ENCODE peak calls at places on chromosome X, in eight cellular contexts. E is stimulated activated naive B cell treated with anti-CD40 and anti-IgM and Interleukin-4, amounts not matched to agents 10 μg/mL and 1 μg/mL and 100 μg/mL, for 72 hours; P is aorta; A is upper lobe of right lung; Q is activated CD8-positive, alpha-beta T cell treated with anti-CD3 and anti-CD28 coated beads, Interleukin-2, amount 10 ng/mL, durations not matched to agents 7 days and 5 days; S is activated naive CD8-positive, alpha-beta T cell treated with anti-CD3 and anti-CD28 coated beads, Interleukin-2, amount 50 U/mL, for 24 hours; C is T-helper 17 cell; R is stimulated activated naive CD8-positive, alpha-beta T cell treated with anti-CD3 and anti-CD28 coated beads, Interleukin-15, amount 100 ng/mL, for 72 hours. U is an unnamed sample.

GRCh38 chrX:140672840-140673731 is 36.5 kb upstream of the LINC00632 start:
- ATAC-seq in E (no peak), P (no peak), A (no peak), Q (no peak), S (no peak), C (no peak), R (no peak), U (no peak)

GRCh38 chrX:11103006-11103405 is 8.1 kb upstream of the HCCS start:
- ATAC-seq in E (no peak), P (no peak), A (no peak), Q (no peak), S (no peak), C (no peak), R (peak; percentile 59), U (no peak)

GRCh38 chrX:153530411-153531145 is 13.1 kb downstream of the ATP2B3 start:
- ATAC-seq in E (no peak), P (no peak), A (no peak), Q (no peak), S (no peak), C (no peak), R (no peak), U (no peak)

GRCh38 chrX:108456971-108457477 is 17.4 kb downstream of the COL4A5 start:
- ATAC-seq in E (no peak), P (no peak), A (no peak), Q (no peak), S (no peak), C (no peak), R (no peak), U (no peak)

GRCh38 chrX:64842492-64842891 is 133.8 kb downstream of the ZC4H2 start:
- ATAC-seq in E (peak; percentile 93), P (no peak), A (no peak), Q (peak; percentile 75), S (peak; percentile 59), C (no peak), R (peak; percentile 76), U (peak; percentile 89)

GRCh38 chrX:32448320-32448719 is 763.0 kb downstream of the DMD start:
- ATAC-seq in E (peak; percentile 98), P (peak; percentile 48), A (peak; percentile 63), Q (peak; percentile 74), S (peak; percentile 76), C (peak; percentile 72), R (peak; percentile 83), U (peak; percentile 92)

GRCh38 chrX:48736303-48736702 is 25.2 kb upstream of the GLOD5 start:
- ATAC-seq in E (no peak), P (no peak), A (no peak), Q (no peak), S (no peak), C (no peak), R (peak; percentile 22), U (no peak)

GRCh38 chrX:40273356-40274050 is 175.7 kb upstream of the BCOR start:
- ATAC-seq in E (peak; percentile 27), P (peak; percentile 38), A (peak; percentile 81), Q (no peak), S (no peak), C (no peak), R (no peak), U (no peak)

GRCh38 chrX:69262036-69262905 is 97.0 kb upstream of the PJA1 start:
- ATAC-seq in E (no peak), P (no peak), A (peak; percentile 75), Q (no peak), S (no peak), C (no peak), R (no peak), U (no peak)

GRCh38 chrX:12946838-12947544 is 27.9 kb upstream of the TMSB4X start:
- ATAC-seq in E (peak; percentile 34), P (peak; percentile 89), A (peak; percentile 95), Q (peak; percentile 23), S (peak; percentile 22), C (peak; percentile 29), R (peak; percentile 35), U (peak; percentile 46)

GRCh38 chrX:133482345-133483041 is 67.2 kb upstream of the GPC4 start:
- ATAC-seq in E (no peak), P (no peak), A (no peak), Q (no peak), S (no peak), C (no peak), R (no peak), U (no peak)

GRCh38 chrX:43822015-43822414 is 60.2 kb downstream of the MAOB start:
- ATAC-seq in E (no peak), P (no peak), A (no peak), Q (no peak), S (no peak), C (no peak), R (no peak), U (no peak)

GRCh38 chrX:12138366-12139313 is at the start of gene FRMPD4:
- ATAC-seq in E (no peak), P (peak; percentile 24), A (no peak), Q (no peak), S (no peak), C (no peak), R (no peak), U (no peak)

GRCh38 chrX:11188664-11189063 is 77.5 kb downstream of the HCCS start:
- ATAC-seq in E (no peak), P (no peak), A (no peak), Q (no peak), S (no peak), C (no peak), R (no peak), U (no peak)

GRCh38 chrX:41946973-41947612 is 23.7 kb upstream of the CASK start:
- ATAC-seq in E (no peak), P (no peak), A (no peak), Q (no peak), S (no peak), C (no peak), R (no peak), U (no peak)

GRCh38 chrX:17769701-17770269 is 32.5 kb downstream of the SCML1 start:
- ATAC-seq in E (no peak), P (no peak), A (no peak), Q (no peak), S (peak; percentile 35), C (peak; percentile 64), R (peak; percentile 27), U (no peak)

GRCh38 chrX:110759785-110760184 is 35.8 kb downstream of the CHRDL1 start:
- ATAC-seq in E (no peak), P (no peak), A (no peak), Q (no peak), S (no peak), C (no peak), R (no peak), U (no peak)

GRCh38 chrX:13968198-13968597 is 61.5 kb downstream of the GEMIN8 start:
- ATAC-seq in E (no peak), P (no peak), A (no peak), Q (no peak), S (no peak), C (no peak), R (no peak), U (no peak)